ENCODE peak calls at places on chromosomes 3 and 15, in seven cellular contexts. P, D, R, A, E, U and K are unnamed samples.

GRCh38 chr15:51735611-51736010 is 1.8 kb downstream of the LYSMD2 start:
- DNase-seq in P (peak), R (no peak), D (no peak), U (no peak), E (no peak), A (no peak), K (no peak)

GRCh38 chr3:41711656-41712055 is 250.2 kb downstream of the ULK4 start:
- DNase-seq in P (no peak), A (no peak), R (no peak), E (no peak), D (no peak), U (no peak), K (no peak)

GRCh38 chr15:88908697-88909621 is 4.2 kb downstream of the MFGE8 start:
- DNase-seq in E (peak), D (no peak), U (peak), A (no peak), P (no peak), R (no peak), K (no peak)

GRCh38 chr3:30658328-30659052 is 52.1 kb downstream of the TGFBR2 start:
- DNase-seq in A (no peak), U (no peak), E (no peak), R (no peak), D (no peak), P (peak), K (no peak)

GRCh38 chr15:62616746-62617145 is 425.8 kb upstream of the TPM1 start:
- DNase-seq in D (no peak), P (no peak), R (no peak), U (no peak), E (no peak), A (no peak), K (no peak)

GRCh38 chr3:133412511-133413165 is 12.8 kb downstream of the BFSP2 start:
- DNase-seq in D (peak), E (peak), A (no peak), P (no peak), R (no peak), U (peak), K (no peak)

GRCh38 chr3:171788546-171789351 is 21.5 kb downstream of the PLD1 start:
- DNase-seq in P (no peak), A (no peak), U (no peak), D (peak), E (no peak), R (no peak), K (no peak)

GRCh38 chr3:51683566-51683965 is 12.5 kb downstream of the TEX264 start:
- DNase-seq in E (no peak), R (no peak), U (peak), A (no peak), D (no peak), P (no peak), K (no peak)

GRCh38 chr3:22170370-22170769 is 419.4 kb upstream of the ZNF385D start:
- DNase-seq in A (no peak), U (no peak), E (no peak), D (no peak), P (no peak), R (no peak), K (no peak)

GRCh38 chr3:39183231-39184080 is 8.9 kb downstream of the XIRP1 start:
- DNase-seq in D (no peak), U (no peak), R (no peak), P (no peak), A (no peak), E (no peak), K (no peak)

GRCh38 chr15:44034933-44035624 is 160.0 kb downstream of the FRMD5 start:
- DNase-seq in A (no peak), R (no peak), U (no peak), P (no peak), D (no peak), E (no peak), K (no peak)

GRCh38 chr3:30527720-30528119 is 78.7 kb upstream of the TGFBR2 start:
- DNase-seq in A (no peak), E (no peak), R (no peak), D (no peak), U (no peak), P (no peak), K (no peak)

GRCh38 chr3:51389423-51390183 is 1.5 kb upstream of the RBM15B start:
- DNase-seq in D (peak), E (no peak), U (peak), P (peak), R (peak), A (no peak), K (peak)

GRCh38 chr15:33124275-33124674 is 70.2 kb downstream of the FMN1 start:
- DNase-seq in P (no peak), A (no peak), E (no peak), R (no peak), U (no peak), D (no peak), K (no peak)

GRCh38 chr3:120560304-120561250 is 35.6 kb upstream of the NDUFB4 start:
- DNase-seq in P (no peak), A (no peak), R (no peak), D (peak), E (no peak), U (no peak), K (no peak)